ENCODE peak calls at places on chromosomes 3 and 15, in ten cellular contexts. U, A, W, Z, B, M, X, V, Q and S are unnamed samples.

GRCh38 chr3:2643606-2644005 is 466.6 kb downstream of the IL5RA start:
- DNase-seq in V (no peak), X (no peak), M (no peak), A (no peak), Z (no peak), W (no peak), B (no peak), Q (no peak), U (no peak), S (no peak)

GRCh38 chr15:35293353-35294130 is 208.4 kb upstream of the NANOGP8 start:
- DNase-seq in A (peak), M (no peak), U (no peak), X (no peak), V (peak), B (no peak), W (peak), Q (no peak), Z (no peak), S (peak)

GRCh38 chr3:129592362-129593150 is 13.9 kb downstream of the PLXND1 start:
- DNase-seq in W (no peak), M (no peak), Q (no peak), A (no peak), X (no peak), V (no peak), U (peak), Z (no peak), B (no peak), S (peak)

GRCh38 chr15:41969851-41970431 is 2.4 kb downstream of the EHD4 start:
- DNase-seq in M (no peak), W (peak), U (peak), B (no peak), Z (no peak), X (peak), Q (no peak), V (no peak), A (peak), S (no peak)

GRCh38 chr15:99536422-99537033 is 29.3 kb upstream of the MEF2A start:
- DNase-seq in W (no peak), V (peak), Z (peak), U (no peak), X (no peak), A (no peak), Q (no peak), M (no peak), B (no peak), S (peak)

GRCh38 chr3:34212671-34213070 is 414.2 kb downstream of the PDCD6IP start:
- DNase-seq in Q (peak), U (no peak), V (peak), X (no peak), W (no peak), B (no peak), M (no peak), Z (no peak), A (peak), S (peak)

GRCh38 chr3:35685153-35685552 is 45.8 kb downstream of the ARPP21 start:
- DNase-seq in V (no peak), U (no peak), Q (no peak), X (no peak), B (no peak), A (no peak), M (no peak), W (no peak), Z (no peak), S (no peak)

GRCh38 chr3:52234516-52235447 is 4.2 kb downstream of the TWF2 start:
- DNase-seq in X (no peak), U (no peak), B (no peak), V (no peak), A (no peak), M (no peak), Z (no peak), Q (no peak), W (no peak), S (no peak)

GRCh38 chr3:49868951-49869454 is 703 bp downstream of the CAMKV start:
- DNase-seq in W (no peak), V (no peak), Q (no peak), Z (no peak), M (no peak), B (no peak), U (no peak), A (peak), X (no peak), S (no peak)

GRCh38 chr3:104951426-104951825 is 415.3 kb upstream of the ALCAM start:
- DNase-seq in X (no peak), W (no peak), M (no peak), Z (no peak), B (no peak), A (no peak), U (no peak), V (no peak), Q (no peak), S (no peak)

GRCh38 chr3:186587183-186587582 is 16.7 kb downstream of the DNAJB11 start:
- DNase-seq in A (no peak), Z (no peak), Q (no peak), X (no peak), B (no peak), U (no peak), V (no peak), M (no peak), W (no peak), S (no peak)

GRCh38 chr15:43859546-43859945 is 32.7 kb downstream of the WDR76 start:
- DNase-seq in W (no peak), A (no peak), B (no peak), V (no peak), M (no peak), Q (no peak), X (no peak), U (no peak), Z (no peak), S (no peak)

GRCh38 chr3:72031581-72031980 is 246.6 kb upstream of the PROK2 start:
- DNase-seq in M (no peak), Q (no peak), A (no peak), B (no peak), W (no peak), U (no peak), Z (no peak), V (peak), X (no peak), S (no peak)

GRCh38 chr15:81155375-81156218 is 21.5 kb downstream of the CFAP161 start:
- DNase-seq in Z (no peak), A (peak), B (peak), M (no peak), Q (no peak), W (peak), U (peak), X (peak), V (peak), S (peak)

GRCh38 chr3:171874251-171874679 is 31.1 kb downstream of the TMEM212 start:
- DNase-seq in Q (no peak), U (no peak), V (peak), M (no peak), A (peak), B (peak), W (no peak), X (no peak), Z (peak), S (peak)

GRCh38 chr3:103025880-103026279 is 591.1 kb downstream of the ZPLD1 start:
- DNase-seq in M (no peak), A (no peak), Z (no peak), W (no peak), U (no peak), Q (no peak), B (no peak), V (no peak), X (no peak), S (no peak)

GRCh38 chr3:46538803-46539442 is 27.2 kb downstream of the LRRC2 start:
- DNase-seq in W (no peak), B (no peak), V (peak), Q (no peak), U (peak), A (peak), M (peak), X (peak), Z (no peak), S (no peak)

GRCh38 chr3:181633556-181633955 is 78.2 kb upstream of the SOX2 start:
- DNase-seq in W (no peak), A (no peak), X (no peak), M (no peak), Z (no peak), V (no peak), B (no peak), Q (no peak), U (no peak), S (no peak)

GRCh38 chr3:13080026-13080425 is 6.8 kb upstream of the IQSEC1 start:
- DNase-seq in W (no peak), Q (no peak), B (no peak), A (no peak), V (no peak), M (no peak), U (no peak), Z (no peak), X (no peak), S (no peak)

GRCh38 chr3:36656873-36657272 is 107.5 kb downstream of the DCLK3 start:
- DNase-seq in M (no peak), Q (no peak), X (no peak), B (no peak), W (no peak), V (no peak), U (no peak), Z (no peak), A (no peak), S (no peak)

GRCh38 chr3:127441764-127442163 is 148.8 kb downstream of the TPRA1 start:
- DNase-seq in B (no peak), W (no peak), U (no peak), V (no peak), X (no peak), M (no peak), Z (no peak), A (no peak), Q (no peak), S (no peak)

GRCh38 chr3:134699141-134699711 is 48.4 kb upstream of the KY start:
- DNase-seq in M (no peak), Z (no peak), A (no peak), U (no peak), W (no peak), Q (no peak), B (no peak), X (no peak), V (no peak), S (no peak)

GRCh38 chr3:152474585-152474984 is 205.9 kb downstream of the MBNL1 start:
- DNase-seq in Z (peak), A (peak), W (peak), M (no peak), X (no peak), B (peak), V (peak), Q (peak), U (no peak), S (peak)

GRCh38 chr3:112101946-112102345 is 15.8 kb downstream of the C3orf52 start:
- DNase-seq in Q (no peak), B (no peak), U (no peak), Z (peak), X (no peak), A (no peak), W (no peak), M (no peak), V (no peak), S (no peak)

GRCh38 chr3:38019658-38020341 is 9.6 kb downstream of the PLCD1 start:
- DNase-seq in Q (no peak), U (peak), W (no peak), M (no peak), B (no peak), X (no peak), A (no peak), V (no peak), Z (no peak), S (no peak)

GRCh38 chr3:64815195-64815627 is 127.4 kb upstream of the ADAMTS9 start:
- DNase-seq in B (no peak), U (no peak), M (no peak), Q (no peak), X (no peak), V (no peak), Z (no peak), W (no peak), A (peak), S (no peak)